ENCODE peak calls at places on chromosomes 13 and 19, in four cellular contexts. L is H1, V is mesenchymal stem cell, X is mesendoderm. H is an unnamed sample.

GRCh38 chr19:3968556-3969434 is 2.1 kb downstream of the DAPK3 start:
- DNase-seq in L (peak), V (peak), X (peak), H (peak)

GRCh38 chr19:3494051-3494450 is 6.4 kb downstream of the DOHH start:
- DNase-seq in L (peak), V (no peak), X (peak), H (no peak)

GRCh38 chr19:17605761-17606745 is 50.6 kb downstream of the COLGALT1 start:
- DNase-seq in L (peak), V (peak), X (peak), H (peak)

GRCh38 chr13:40776681-40777165 is 5.7 kb upstream of the MRPS31 start:
- DNase-seq in V (peak), X (no peak), L (no peak), H (no peak)

GRCh38 chr13:113582841-113583631 is 1.5 kb upstream of the TFDP1 start:
- DNase-seq in X (no peak), L (peak), V (no peak), H (no peak)

GRCh38 chr19:58558066-58558622 is at the start of gene UBE2M:
- DNase-seq in X (peak), V (peak), L (no peak), H (no peak)

GRCh38 chr13:54980651-54981050 is 1952.0 kb downstream of the OLFM4 start:
- DNase-seq in V (peak), X (no peak), L (no peak), H (no peak)

GRCh38 chr19:15427350-15427700 is 8.5 kb upstream of the AKAP8L start:
- DNase-seq in L (no peak), X (no peak), V (no peak), H (no peak)

GRCh38 chr19:18606281-18607221 is at the start of gene CRLF1:
- DNase-seq in V (no peak), X (no peak), L (no peak), H (no peak)

GRCh38 chr19:49442354-49442753 is 1.0 kb upstream of the SLC17A7 start:
- DNase-seq in L (no peak), X (no peak), V (no peak), H (no peak)

GRCh38 chr13:100537486-100537885 is 51.1 kb downstream of the GGACT start:
- DNase-seq in X (no peak), L (no peak), V (no peak), H (no peak)

GRCh38 chr19:51372649-51373504 is at the start of gene NKG7:
- DNase-seq in L (no peak), V (no peak), X (no peak), H (no peak)

GRCh38 chr19:54273811-54274210 is 7.1 kb downstream of the LILRB2 start:
- DNase-seq in L (no peak), V (no peak), X (no peak), H (no peak)

GRCh38 chr19:5003781-5004180 is 34.9 kb downstream of the KDM4B start:
- DNase-seq in L (no peak), V (no peak), X (no peak), H (no peak)

GRCh38 chr19:5002143-5002542 is 33.2 kb downstream of the KDM4B start:
- DNase-seq in X (no peak), L (no peak), V (peak), H (no peak)

GRCh38 chr19:5005096-5005495 is 36.2 kb downstream of the KDM4B start:
- DNase-seq in V (no peak), X (no peak), L (no peak), H (no peak)

GRCh38 chr19:5006821-5007220 is 37.9 kb downstream of the KDM4B start:
- DNase-seq in X (no peak), L (no peak), V (no peak), H (no peak)

GRCh38 chr19:5006201-5006600 is 37.3 kb downstream of the KDM4B start:
- DNase-seq in V (peak), L (no peak), X (peak), H (no peak)
- H3K4me2 ChIP-seq in V (no peak), L (no peak), X (no peak), H (no peak)

GRCh38 chr19:1210227-1210538 is 4.6 kb downstream of the STK11 start:
- DNase-seq in L (no peak), V (no peak), X (no peak), H (no peak)

GRCh38 chr19:1206063-1206732 is 620 bp downstream of the STK11 start:
- DNase-seq in L (no peak), V (no peak), X (no peak), H (no peak)

GRCh38 chr19:1199531-1199930 is 6.0 kb upstream of the STK11 start:
- DNase-seq in V (no peak), L (no peak), X (no peak), H (no peak)

GRCh38 chr19:1206733-1207301 is 1.2 kb downstream of the STK11 start:
- DNase-seq in X (no peak), V (no peak), L (no peak), H (no peak)

DNA sequence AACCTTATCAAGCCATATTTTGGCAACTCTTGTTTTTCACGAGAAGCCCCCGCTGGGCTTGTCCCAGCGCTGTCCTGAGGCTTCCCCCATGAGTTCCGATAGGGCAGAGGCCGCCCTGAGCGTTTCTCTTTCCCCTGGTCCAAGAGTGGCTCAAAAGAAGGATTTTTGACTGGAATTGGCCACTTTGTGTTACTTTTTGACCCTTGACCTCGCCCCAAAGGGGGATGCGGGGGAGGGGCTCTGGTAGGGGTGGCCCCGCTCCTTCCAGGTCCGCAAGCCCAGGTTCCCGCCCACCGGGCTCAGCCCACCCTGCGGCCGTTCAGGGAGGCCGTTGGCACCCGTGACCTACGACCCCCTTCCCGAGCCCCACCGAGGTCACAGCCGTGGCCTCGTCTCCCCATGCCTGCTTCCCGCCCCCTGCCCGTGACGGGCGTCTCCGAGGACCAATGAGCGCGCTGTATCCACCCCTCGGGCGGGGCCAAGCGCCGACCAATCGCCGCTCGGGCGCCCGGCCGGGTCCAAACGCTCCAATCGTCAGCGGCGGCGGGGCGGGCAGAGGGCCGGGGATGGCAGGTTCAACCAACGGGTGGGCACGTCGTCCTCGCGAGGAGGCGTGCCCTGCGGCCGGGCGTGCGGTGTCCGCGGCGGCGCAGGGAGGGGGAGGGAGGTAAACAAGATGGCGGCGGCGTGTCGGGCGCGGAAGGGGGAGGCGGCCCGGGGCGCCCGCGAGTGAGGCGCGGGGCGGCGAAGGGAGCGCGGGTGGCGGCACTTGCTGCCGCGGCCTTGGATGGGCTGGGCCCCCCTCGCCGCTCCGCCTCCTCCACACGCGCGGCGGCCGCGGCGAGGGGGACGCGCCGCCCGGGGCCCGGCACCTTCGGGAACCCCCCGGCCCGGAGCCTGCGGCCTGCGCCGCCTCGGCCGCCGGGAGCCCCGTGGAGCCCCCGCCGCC is at the start of gene STK11:
- DNase-seq in V (peak), L (peak), X (peak), H (peak)
- H3K18ac ChIP-seq in V (peak), L (no peak), X (peak), H (peak)

GRCh38 chr13:33471182-33471581 is 185.6 kb upstream of the STARD13 start:
- DNase-seq in X (no peak), V (peak), L (no peak), H (no peak)

GRCh38 chr13:33467556-33467955 is 182.0 kb upstream of the STARD13 start:
- DNase-seq in X (no peak), L (no peak), V (no peak), H (no peak)

GRCh38 chr13:33472446-33472845 is 186.9 kb upstream of the STARD13 start:
- DNase-seq in V (no peak), L (no peak), X (no peak), H (no peak)
- H3K4me2 ChIP-seq in V (no peak), L (no peak), X (no peak), H (no peak)

DNA sequence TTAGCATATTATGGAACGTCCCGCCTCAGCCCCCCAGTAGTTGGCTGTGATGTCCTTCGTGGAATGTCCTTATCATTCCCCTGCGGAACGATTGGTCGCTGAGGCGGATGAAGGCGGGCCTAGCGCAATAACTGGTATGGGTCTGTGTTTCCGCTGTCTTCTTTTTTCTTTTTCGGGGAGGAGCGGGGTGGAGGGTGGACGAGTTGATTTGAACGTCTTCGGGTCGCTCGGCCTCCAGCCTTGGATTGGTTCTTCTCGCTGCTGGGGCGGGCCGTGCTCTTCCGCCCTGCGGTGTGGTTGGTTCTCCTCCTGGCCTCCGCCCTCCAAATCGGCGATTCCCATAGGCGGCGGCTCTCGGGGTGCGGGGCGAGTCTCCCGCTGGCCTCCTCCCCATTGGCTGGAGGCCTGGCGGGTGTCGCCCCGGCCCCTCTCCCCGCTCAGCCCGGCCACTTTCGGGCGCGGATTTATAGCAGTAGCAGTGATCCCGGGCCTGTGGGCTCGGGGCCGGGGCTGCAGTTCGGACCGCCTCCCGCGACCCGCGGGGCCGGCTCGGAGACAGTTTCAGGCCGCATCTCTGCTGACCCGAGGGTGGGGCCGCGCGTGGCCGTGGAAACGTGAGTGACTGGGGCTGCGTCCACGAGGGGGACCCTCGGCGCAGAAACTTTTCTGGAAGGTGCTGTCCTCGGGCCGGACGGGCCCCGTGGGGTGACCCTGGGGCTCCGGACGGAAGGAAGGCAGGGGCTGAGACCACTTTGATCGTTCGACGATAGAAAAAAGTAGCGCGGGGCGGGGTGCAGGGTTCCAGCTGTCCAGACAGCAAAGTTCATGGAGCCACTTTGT is 2.1 kb downstream of the ING1 start:
- DNase-seq in V (peak), X (peak), L (peak), H (peak)
- H3K18ac ChIP-seq in V (peak), X (peak), L (peak), H (peak)

GRCh38 chr19:42466521-42467436 is 24.0 kb upstream of the CXCL17 start:
- DNase-seq in V (peak), L (no peak), X (no peak), H (no peak)
- H3K4me2 ChIP-seq in V (no peak), L (no peak), X (no peak), H (no peak)

H was measured in neuronal stem cell.